ENCODE peak calls at places on chromosome 21, in five cellular contexts. C, G, R, Z and D are unnamed samples.

GRCh38 chr21:35212393-35213127 is 163.5 kb upstream of the RUNX1 start:
- DNase-seq in G (peak), Z (no peak), R (peak), C (no peak), D (no peak)

GRCh38 chr21:33940846-33941245 is 25.2 kb upstream of the ATP5PO start:
- DNase-seq in Z (no peak), G (no peak), C (no peak), R (no peak), D (no peak)

GRCh38 chr21:34952701-34953100 is 96.4 kb downstream of the RUNX1 start:
- DNase-seq in R (no peak), G (no peak), C (no peak), Z (no peak), D (no peak)

GRCh38 chr21:35326677-35327076 is 277.6 kb upstream of the RUNX1 start:
- DNase-seq in Z (peak), C (no peak), R (no peak), G (peak), D (no peak)

GRCh38 chr21:27649323-27649722 is 682.4 kb upstream of the ADAMTS5 start:
- DNase-seq in R (no peak), C (no peak), Z (peak), G (peak), D (no peak)

GRCh38 chr21:30680586-30680985 is 37.9 kb downstream of the KRTAP20-3 start:
- DNase-seq in G (no peak), R (no peak), Z (no peak), C (no peak), D (no peak)

GRCh38 chr21:35811115-35811806 is 249.1 kb downstream of the SETD4 start:
- DNase-seq in Z (no peak), C (no peak), G (no peak), R (no peak), D (no peak)

GRCh38 chr21:31410763-31411278 is 66.8 kb upstream of the TIAM1 start:
- DNase-seq in C (no peak), R (no peak), G (no peak), Z (no peak), D (no peak)

GRCh38 chr21:25518491-25518911 is 88.8 kb downstream of the MRPL39 start:
- DNase-seq in C (no peak), Z (no peak), R (no peak), G (no peak), D (no peak)

GRCh38 chr21:25961042-25961441 is 209.5 kb downstream of the APP start:
- DNase-seq in Z (no peak), G (no peak), R (no peak), C (no peak), D (no peak)

GRCh38 chr21:35367558-35367957 is 318.5 kb upstream of the RUNX1 start:
- DNase-seq in C (no peak), G (no peak), R (no peak), Z (no peak), D (no peak)

GRCh38 chr21:36708512-36709029 is 9.7 kb downstream of the SIM2 start:
- DNase-seq in Z (no peak), R (no peak), G (no peak), C (no peak), D (no peak)

GRCh38 chr21:36323032-36323431 is 3.0 kb downstream of the MORC3 start:
- DNase-seq in G (no peak), R (no peak), C (no peak), Z (no peak), D (no peak)

GRCh38 chr21:32096411-32096810 is 182.4 kb downstream of the MIS18A start:
- DNase-seq in C (no peak), G (no peak), R (no peak), Z (no peak), D (no peak)

GRCh38 chr21:17929514-17929913 is 110.4 kb upstream of the C21orf91 start:
- DNase-seq in G (no peak), Z (no peak), C (no peak), R (no peak), D (no peak)

GRCh38 chr21:17925000-17925610 is 105.9 kb upstream of the C21orf91 start:
- DNase-seq in C (no peak), Z (peak), R (no peak), G (no peak), D (no peak)

GRCh38 chr21:17921579-17922530 is 102.7 kb upstream of the C21orf91 start:
- DNase-seq in G (peak), Z (peak), R (no peak), C (no peak), D (peak)

GRCh38 chr21:17930102-17930501 is 110.9 kb upstream of the C21orf91 start:
- DNase-seq in C (no peak), R (no peak), G (no peak), Z (no peak), D (no peak)

GRCh38 chr21:17925900-17926299 is 106.7 kb upstream of the C21orf91 start:
- DNase-seq in C (no peak), G (no peak), Z (no peak), R (no peak), D (no peak)
- TF ChIP-seq CTCF in C (no peak), G (peak), Z (peak), R (peak), D (peak)

GRCh38 chr21:44511219-44511937 is 28.6 kb downstream of the KRTAP10-1 start:
- DNase-seq in Z (no peak), C (no peak), G (no peak), R (no peak), D (no peak)

GRCh38 chr21:44509539-44509938 is 30.5 kb downstream of the KRTAP10-1 start:
- DNase-seq in R (no peak), Z (no peak), C (no peak), G (no peak), D (peak)

GRCh38 chr21:44511938-44512275 is 28.1 kb downstream of the KRTAP10-1 start:
- DNase-seq in R (no peak), G (no peak), C (no peak), Z (no peak), D (no peak)

GRCh38 chr21:44510109-44510507 is 29.9 kb downstream of the KRTAP10-1 start:
- DNase-seq in Z (no peak), R (no peak), C (no peak), G (no peak), D (no peak)

DNA sequence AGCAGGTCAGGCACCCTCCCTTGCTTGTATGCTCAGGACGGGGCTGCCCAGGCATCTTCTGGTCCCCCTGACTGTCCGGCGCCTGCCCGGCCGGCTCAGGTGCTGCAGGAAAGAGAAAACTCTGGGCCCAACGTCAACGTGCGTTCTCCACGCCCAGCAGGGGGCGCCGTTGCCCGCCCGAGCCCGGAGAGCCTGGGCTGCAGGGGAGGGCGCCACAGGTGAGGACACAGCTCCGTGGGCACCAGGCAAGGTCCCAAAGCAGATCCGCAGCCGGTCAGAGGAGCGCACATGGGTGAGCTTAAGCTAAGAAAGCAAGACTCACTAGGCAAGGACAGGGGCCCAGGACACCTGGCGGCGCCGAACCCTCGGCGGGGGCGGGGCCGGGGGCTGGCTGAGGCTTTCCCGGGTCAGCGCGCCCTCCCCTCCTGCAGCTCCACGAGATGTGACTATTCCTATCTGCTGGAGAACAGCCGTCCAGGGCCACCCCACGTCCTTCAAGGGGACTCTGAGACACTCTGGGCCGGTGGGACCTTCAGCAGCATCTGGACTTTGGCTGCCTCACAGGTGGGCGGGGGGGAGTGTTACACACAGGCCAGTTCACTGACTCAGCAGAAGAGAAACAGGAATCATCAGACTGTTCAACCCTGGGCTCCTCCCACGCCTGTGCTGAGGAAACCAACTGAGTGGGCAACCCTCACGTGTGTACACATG is 29.3 kb downstream of the KRTAP10-1 start:
- DNase-seq in C (no peak), G (no peak), R (peak), Z (no peak), D (peak)
- H3K4me3 ChIP-seq in C (no peak), G (no peak), R (no peak), Z (no peak), D (peak)

GRCh38 chr21:42973991-42974831 is at the start of gene PKNOX1:
- DNase-seq in Z (peak), R (peak), C (peak), G (peak), D (peak)
- TF ChIP-seq CTCF in Z (no peak), R (no peak), C (no peak), G (no peak), D (no peak)

GRCh38 chr21:46226920-46227599 is 1.5 kb downstream of the LSS start:
- DNase-seq in C (no peak), R (peak), Z (peak), G (peak), D (no peak)

GRCh38 chr21:46229133-46229922 is 754 bp upstream of the LSS start:
- DNase-seq in C (no peak), Z (no peak), R (no peak), G (no peak), D (no peak)

GRCh38 chr21:46228345-46229051 is at the start of gene LSS:
- DNase-seq in C (peak), G (peak), R (peak), Z (peak), D (peak)

GRCh38 chr21:46227811-46228344 is 696 bp downstream of the LSS start:
- DNase-seq in R (no peak), Z (no peak), C (no peak), G (no peak), D (no peak)

GRCh38 chr21:46229923-46230260 is 1.3 kb upstream of the LSS start:
- DNase-seq in C (no peak), R (no peak), G (no peak), Z (no peak), D (no peak)
- H3K4me3 ChIP-seq in C (peak), R (peak), G (peak), Z (no peak), D (peak)

DNA sequence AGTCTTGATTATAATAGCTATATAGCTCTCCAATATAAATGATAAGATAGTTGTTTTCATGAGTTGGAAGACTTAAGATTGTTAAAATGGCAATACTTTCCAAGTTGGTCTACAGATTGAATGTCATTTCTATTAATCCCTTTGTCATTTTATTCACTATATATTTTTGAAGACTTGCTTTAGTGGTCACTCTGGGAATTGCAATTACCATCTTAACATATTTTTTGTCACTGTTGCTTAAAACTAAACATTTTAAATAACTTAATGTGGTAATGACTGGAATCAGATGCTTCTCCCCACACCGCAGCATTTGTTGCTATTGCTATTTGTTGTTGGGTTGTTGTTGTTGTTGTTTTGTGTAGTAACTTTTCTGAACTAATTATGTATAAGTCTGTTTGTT is 1592.9 kb downstream of the MRPL39 start:
- DNase-seq in G (no peak), C (no peak), R (no peak), Z (no peak), D (no peak)
- TF ChIP-seq CTCF in G (no peak), C (peak), R (no peak), Z (no peak), D (no peak)

DNA sequence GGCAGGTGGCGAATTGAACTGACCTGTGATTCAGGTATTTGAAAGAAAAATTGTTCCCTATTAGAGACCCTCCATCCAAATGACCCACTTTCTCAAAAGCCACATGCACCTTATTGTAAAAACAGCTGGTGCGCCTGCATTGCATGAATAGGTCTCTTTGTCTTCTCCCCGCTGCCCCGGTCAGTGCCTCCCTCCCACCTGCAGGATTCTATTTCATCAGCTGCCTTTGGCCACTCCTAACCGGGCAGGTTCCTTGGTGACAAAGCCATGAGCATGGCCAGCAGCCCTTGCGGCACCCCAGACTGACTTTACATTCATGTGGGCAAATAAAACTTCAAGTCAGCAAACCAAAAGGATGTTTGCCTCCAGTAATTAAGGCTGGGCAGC is 6.4 kb downstream of the TMPRSS3 start:
- DNase-seq in G (no peak), Z (no peak), R (no peak), C (no peak), D (no peak)
- H3K4me3 ChIP-seq in G (no peak), Z (no peak), R (no peak), C (no peak), D (no peak)

DNA sequence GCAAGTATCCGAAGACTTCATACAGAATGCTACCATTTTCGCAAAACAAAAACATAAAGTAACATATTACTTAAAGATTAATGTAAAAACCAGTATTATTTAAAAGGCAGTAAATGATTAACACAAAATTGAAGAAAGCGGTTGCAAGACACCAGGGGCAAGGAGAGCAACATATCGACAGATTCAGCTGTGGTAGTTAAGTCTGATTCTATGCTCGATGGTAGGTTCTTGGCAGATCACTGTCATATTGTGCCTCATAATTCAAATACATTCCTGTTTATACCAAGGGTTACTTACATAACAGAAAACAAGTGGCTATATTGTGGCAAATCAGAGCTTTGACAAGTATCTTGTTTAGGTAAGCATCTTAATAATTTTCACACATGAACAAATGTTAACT is 37.7 kb downstream of the NRIP1 start:
- DNase-seq in G (no peak), R (no peak), Z (no peak), C (no peak), D (no peak)
- TF ChIP-seq CTCF in G (no peak), R (no peak), Z (no peak), C (no peak), D (no peak)

GRCh38 chr21:41367598-41368360 is 6.0 kb downstream of the MX2 start:
- DNase-seq in Z (no peak), C (no peak), R (peak), G (no peak), D (no peak)
- H3K4me3 ChIP-seq in Z (no peak), C (no peak), R (peak), G (no peak), D (no peak)

DNA sequence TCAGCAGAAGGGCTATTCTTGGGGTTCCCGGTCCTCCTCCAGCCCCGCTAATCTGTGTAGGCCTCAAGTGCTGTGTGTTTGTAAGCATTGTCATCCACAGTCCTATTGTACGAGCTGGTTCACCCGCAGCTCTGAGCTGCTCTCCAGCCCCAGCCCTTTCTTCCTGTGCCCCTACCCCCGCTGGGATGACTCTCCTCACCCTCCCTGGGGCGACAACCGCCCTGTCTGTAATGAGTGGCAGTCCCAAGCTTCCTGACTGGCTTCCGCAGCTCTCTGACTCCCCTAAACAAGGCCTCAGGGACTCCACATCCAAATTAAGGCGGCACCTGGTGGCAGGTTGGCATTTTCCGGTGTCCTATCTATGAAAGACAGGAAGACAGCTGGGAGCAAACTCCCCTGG is 45.8 kb downstream of the TFF3 start:
- DNase-seq in R (no peak), C (no peak), G (no peak), Z (no peak), D (no peak)
- TF ChIP-seq CTCF in R (peak), C (no peak), G (no peak), Z (no peak), D (no peak)

GRCh38 chr21:38493549-38494253 is 4.6 kb downstream of the ERG start:
- DNase-seq in G (no peak), R (no peak), Z (no peak), C (no peak), D (no peak)

GRCh38 chr21:38494688-38495087 is 3.6 kb downstream of the ERG start:
- DNase-seq in R (no peak), G (no peak), C (no peak), Z (no peak), D (no peak)

GRCh38 chr21:38495242-38495641 is 3.0 kb downstream of the ERG start:
- DNase-seq in C (no peak), R (no peak), G (no peak), Z (no peak), D (no peak)

GRCh38 chr21:38496224-38496623 is 2.1 kb downstream of the ERG start:
- DNase-seq in C (no peak), Z (no peak), G (no peak), R (no peak), D (no peak)

DNA sequence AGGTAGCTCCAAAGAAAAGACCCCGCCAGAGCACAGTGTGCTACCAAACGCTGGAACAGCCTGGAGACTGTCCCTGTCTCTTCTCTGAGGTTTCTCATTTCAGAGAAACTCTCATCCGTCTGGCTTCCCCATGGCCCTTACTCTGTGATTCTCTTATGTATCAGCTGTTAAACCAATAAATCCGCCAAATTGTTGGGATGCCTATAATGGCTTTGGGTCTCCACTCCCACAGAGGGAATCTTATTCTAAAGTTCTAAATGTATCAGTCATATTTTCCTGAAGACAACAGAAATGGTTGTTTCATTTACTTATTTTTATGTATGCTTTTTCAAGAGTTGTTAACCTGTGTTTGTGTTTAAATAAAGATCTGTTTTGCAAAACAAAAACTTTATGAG is 4.0 kb downstream of the ERG start:
- DNase-seq in Z (no peak), R (no peak), G (no peak), C (no peak), D (no peak)
- H3K4me3 ChIP-seq in Z (no peak), R (no peak), G (no peak), C (no peak), D (no peak)